ENCODE peak calls at places on chromosomes 12 and 14, in seven cellular contexts. O, C, B, J, V, K and W are unnamed samples.

GRCh38 chr12:25054783-25055144 is 105.9 kb upstream of the BCAT1 start:
- DNase-seq in K (no peak), B (no peak), C (no peak), V (no peak), J (peak), O (no peak), W (peak)

GRCh38 chr14:37453985-37454384 is 141.1 kb downstream of the FOXA1 start:
- DNase-seq in B (no peak), V (no peak), J (no peak), C (no peak), O (no peak), K (no peak), W (no peak)

GRCh38 chr14:36767603-36768281 is 106.1 kb downstream of the PAX9 start:
- DNase-seq in K (no peak), O (no peak), J (no peak), B (no peak), V (no peak), C (no peak), W (no peak)

GRCh38 chr14:67526676-67527459 is 6.2 kb upstream of the PLEKHH1 start:
- DNase-seq in B (no peak), K (no peak), C (peak), V (peak), J (no peak), O (peak), W (no peak)

GRCh38 chr12:91769736-91770135 is 375.9 kb downstream of the BTG1 start:
- DNase-seq in B (no peak), C (no peak), J (no peak), V (no peak), O (no peak), K (no peak), W (no peak)

GRCh38 chr14:100761481-100761880 is 34.8 kb downstream of the DLK1 start:
- DNase-seq in B (no peak), K (no peak), C (no peak), J (peak), V (peak), O (no peak), W (no peak)

GRCh38 chr12:67237231-67237630 is 31.9 kb upstream of the CAND1 start:
- DNase-seq in K (no peak), J (no peak), V (no peak), C (peak), B (no peak), O (no peak), W (no peak)

GRCh38 chr12:110005319-110005973 is 6.2 kb downstream of the ANKRD13A start:
- DNase-seq in K (no peak), B (no peak), V (no peak), O (no peak), C (no peak), J (no peak), W (no peak)

GRCh38 chr12:126069549-126070165 is 1004.4 kb downstream of the AACS start:
- DNase-seq in K (no peak), J (peak), B (no peak), O (peak), C (peak), V (peak), W (peak)

GRCh38 chr12:121568971-121569808 is 11.6 kb downstream of the KDM2B start:
- DNase-seq in C (no peak), J (no peak), V (no peak), B (peak), O (no peak), K (no peak), W (no peak)

GRCh38 chr14:20350280-20350679 is 6.8 kb downstream of the PARP2 start:
- DNase-seq in O (no peak), C (no peak), V (no peak), J (no peak), K (no peak), B (no peak), W (no peak)

GRCh38 chr14:64848239-64848638 is 31.5 kb downstream of the SPTB start:
- DNase-seq in O (no peak), K (no peak), J (no peak), B (no peak), C (no peak), V (no peak), W (peak)

GRCh38 chr12:109476807-109477184 is 304 bp downstream of the KCTD10 start:
- DNase-seq in J (no peak), K (no peak), B (no peak), C (no peak), O (no peak), V (no peak), W (no peak)

GRCh38 chr12:13772264-13772663 is 209.1 kb downstream of the GRIN2B start:
- DNase-seq in C (no peak), O (no peak), V (no peak), B (no peak), K (no peak), J (no peak), W (no peak)

GRCh38 chr12:75825686-75826085 is 205.9 kb downstream of the PHLDA1 start:
- DNase-seq in V (peak), O (no peak), B (no peak), C (no peak), K (no peak), J (peak), W (no peak)

GRCh38 chr12:69388371-69388770 is 28.8 kb downstream of the YEATS4 start:
- DNase-seq in C (no peak), B (no peak), K (no peak), V (peak), O (peak), J (peak), W (no peak)

GRCh38 chr14:106518054-106518943 is 991.9 kb downstream of the TMEM121 start:
- DNase-seq in B (peak), C (no peak), K (peak), V (no peak), O (no peak), J (no peak), W (peak)

GRCh38 chr12:22494319-22494718 is 50.0 kb downstream of the C2CD5 start:
- DNase-seq in J (no peak), C (no peak), B (no peak), O (no peak), K (no peak), V (no peak), W (no peak)

GRCh38 chr12:31322651-31323248 is 3.2 kb downstream of the SINHCAF start:
- DNase-seq in K (no peak), O (peak), B (no peak), V (no peak), J (no peak), C (no peak), W (no peak)

GRCh38 chr12:88844426-88844825 is 264.2 kb upstream of the KITLG start:
- DNase-seq in O (no peak), J (no peak), K (no peak), C (peak), B (no peak), V (no peak), W (no peak)

GRCh38 chr12:88810806-88811205 is 230.5 kb upstream of the KITLG start:
- DNase-seq in K (no peak), J (no peak), V (no peak), B (no peak), O (no peak), C (no peak), W (no peak)

GRCh38 chr12:31204995-31205582 is 120.9 kb downstream of the SINHCAF start:
- DNase-seq in J (peak), K (no peak), O (no peak), V (no peak), C (no peak), B (no peak), W (peak)

GRCh38 chr12:68432622-68433021 is 100.5 kb upstream of the MDM1 start:
- DNase-seq in B (no peak), J (no peak), C (no peak), O (no peak), V (no peak), K (no peak), W (no peak)

GRCh38 chr14:68403191-68403781 is 389.6 kb downstream of the ZFP36L1 start:
- DNase-seq in J (no peak), O (no peak), V (no peak), B (no peak), K (no peak), C (no peak), W (no peak)

GRCh38 chr12:124654666-124655316 is 87.4 kb upstream of the NCOR2 start:
- DNase-seq in V (no peak), C (no peak), B (peak), J (no peak), K (no peak), O (no peak), W (no peak)

GRCh38 chr14:71703477-71703876 is 228.8 kb upstream of the RGS6 start:
- DNase-seq in K (no peak), B (no peak), O (no peak), C (no peak), J (peak), V (no peak), W (no peak)

GRCh38 chr14:67335781-67336180 is 23.8 kb downstream of the ATP6V1D start:
- DNase-seq in K (no peak), V (peak), B (no peak), C (no peak), J (no peak), O (peak), W (peak)

GRCh38 chr12:122886851-122887816 is 8.8 kb downstream of the VPS37B start:
- DNase-seq in J (no peak), C (no peak), O (peak), K (no peak), V (peak), B (no peak), W (peak)

GRCh38 chr12:70722584-70723343 is 85.5 kb upstream of the PTPRB start:
- DNase-seq in J (no peak), B (no peak), V (no peak), O (no peak), K (no peak), C (no peak), W (no peak)

DNA sequence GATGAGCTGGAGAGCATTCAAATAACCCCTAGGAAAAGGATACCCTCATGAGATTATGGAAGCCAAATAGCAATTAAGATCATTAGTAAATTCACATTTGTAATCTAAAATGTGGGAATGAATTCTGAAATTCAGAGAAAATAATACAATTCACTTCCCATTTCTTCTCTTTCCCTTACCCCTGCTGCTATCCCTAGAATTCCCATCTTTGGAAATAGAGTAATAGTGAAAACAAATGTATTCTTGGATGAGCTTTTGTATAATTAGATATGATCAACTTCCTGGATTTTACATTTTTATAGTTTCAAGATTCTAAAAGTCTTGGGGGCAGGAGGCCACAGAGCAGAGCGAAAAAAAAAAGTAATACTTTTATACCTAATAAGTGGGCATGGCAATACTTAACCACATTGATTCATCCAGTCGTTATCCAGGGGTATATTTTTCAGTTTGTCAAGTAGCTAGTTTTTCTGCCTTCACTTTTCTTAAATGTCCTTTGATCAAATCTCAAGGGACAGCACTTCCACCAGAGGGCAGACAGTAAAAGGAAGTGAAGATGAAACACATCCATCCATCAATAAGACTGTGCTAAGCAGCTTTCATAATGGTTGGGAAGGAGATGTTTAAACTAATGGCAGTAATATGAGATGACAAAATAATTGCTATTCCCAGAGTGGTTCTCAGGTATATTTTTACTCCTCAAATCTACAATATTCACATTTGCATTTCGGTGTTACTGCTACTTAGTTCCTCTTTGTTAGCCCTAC is 401.3 kb downstream of the DIO2 start:
- DNase-seq in V (no peak), C (no peak), K (no peak), O (peak), B (no peak), J (no peak), W (no peak)
- TF ChIP-seq CTCF in V (no peak), C (peak), K (no peak), O (peak), B (no peak), J (peak), W (peak)

GRCh38 chr12:28192145-28192544 is 1.9 kb downstream of the CCDC91 start:
- DNase-seq in J (no peak), B (no peak), C (no peak), V (no peak), O (no peak), K (no peak), W (no peak)

GRCh38 chr12:28191018-28191595 is 851 bp downstream of the CCDC91 start:
- DNase-seq in O (no peak), B (no peak), K (no peak), J (peak), V (no peak), C (no peak), W (no peak)

GRCh38 chr12:28190321-28191017 is at the start of gene CCDC91:
- DNase-seq in J (peak), O (peak), B (peak), V (peak), K (peak), C (peak), W (peak)

GRCh38 chr12:28189774-28190320 is 409 bp upstream of the CCDC91 start:
- DNase-seq in B (no peak), O (peak), J (peak), K (no peak), C (no peak), V (no peak), W (no peak)

DNA sequence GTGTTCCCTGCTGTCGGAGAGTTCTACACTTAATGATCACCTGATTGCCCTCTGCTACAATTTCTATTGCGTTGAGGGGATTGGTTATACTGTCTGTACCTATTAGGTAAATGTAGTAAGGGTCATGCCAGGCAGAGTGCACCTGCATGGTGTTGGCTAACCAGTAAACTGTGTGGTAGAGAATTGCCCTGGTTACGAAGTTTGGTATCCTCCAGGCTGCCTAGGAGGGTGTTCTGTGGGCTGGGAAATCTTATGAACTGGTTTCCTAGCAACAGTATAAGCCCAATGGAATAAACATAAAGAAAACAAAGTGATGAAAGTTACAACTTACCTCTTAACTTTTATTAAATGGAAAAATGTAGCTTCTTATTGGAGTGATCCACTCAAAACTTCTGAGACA is 1.4 kb downstream of the CCDC91 start:
- DNase-seq in V (no peak), O (no peak), C (no peak), J (no peak), K (peak), B (no peak), W (no peak)
- TF ChIP-seq CTCF in V (no peak), O (no peak), C (no peak), J (no peak), K (no peak), B (no peak), W (no peak)

GRCh38 chr14:62185078-62185477 is 422.9 kb downstream of the SNAPC1 start:
- DNase-seq in K (no peak), B (no peak), C (no peak), V (no peak), O (no peak), J (no peak), W (no peak)

GRCh38 chr14:62181591-62181990 is 419.4 kb downstream of the SNAPC1 start:
- DNase-seq in K (no peak), B (no peak), J (peak), V (no peak), C (no peak), O (no peak), W (no peak)

GRCh38 chr14:62179367-62180018 is 417.3 kb downstream of the SNAPC1 start:
- DNase-seq in B (no peak), O (peak), V (peak), C (peak), K (no peak), J (peak), W (peak)
- TF ChIP-seq CTCF in B (peak), O (peak), V (peak), C (peak), K (no peak), J (peak), W (peak)

DNA sequence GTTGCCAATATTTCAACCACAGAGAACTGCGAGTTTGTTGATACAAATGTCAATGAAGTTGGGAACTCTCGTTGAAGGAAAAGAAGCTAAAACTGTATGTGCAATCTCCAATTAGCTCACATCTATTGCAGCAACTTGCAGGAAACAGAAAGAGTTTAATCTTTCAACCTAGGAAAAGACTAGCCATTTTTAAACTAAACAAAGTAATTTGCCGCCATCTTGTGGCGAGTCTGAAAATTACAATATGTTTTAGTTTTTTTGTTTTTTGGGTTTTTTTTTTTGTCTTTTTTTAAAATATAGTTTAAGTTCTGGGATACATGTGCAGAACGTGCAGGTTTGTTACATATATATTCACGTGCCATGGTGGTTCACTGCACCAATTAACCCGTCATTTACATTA is 131.2 kb upstream of the FOXG1 start:
- DNase-seq in B (no peak), C (no peak), J (no peak), O (peak), V (peak), K (no peak), W (no peak)
- TF ChIP-seq CTCF in B (peak), C (peak), J (peak), O (peak), V (peak), K (peak), W (peak)

DNA sequence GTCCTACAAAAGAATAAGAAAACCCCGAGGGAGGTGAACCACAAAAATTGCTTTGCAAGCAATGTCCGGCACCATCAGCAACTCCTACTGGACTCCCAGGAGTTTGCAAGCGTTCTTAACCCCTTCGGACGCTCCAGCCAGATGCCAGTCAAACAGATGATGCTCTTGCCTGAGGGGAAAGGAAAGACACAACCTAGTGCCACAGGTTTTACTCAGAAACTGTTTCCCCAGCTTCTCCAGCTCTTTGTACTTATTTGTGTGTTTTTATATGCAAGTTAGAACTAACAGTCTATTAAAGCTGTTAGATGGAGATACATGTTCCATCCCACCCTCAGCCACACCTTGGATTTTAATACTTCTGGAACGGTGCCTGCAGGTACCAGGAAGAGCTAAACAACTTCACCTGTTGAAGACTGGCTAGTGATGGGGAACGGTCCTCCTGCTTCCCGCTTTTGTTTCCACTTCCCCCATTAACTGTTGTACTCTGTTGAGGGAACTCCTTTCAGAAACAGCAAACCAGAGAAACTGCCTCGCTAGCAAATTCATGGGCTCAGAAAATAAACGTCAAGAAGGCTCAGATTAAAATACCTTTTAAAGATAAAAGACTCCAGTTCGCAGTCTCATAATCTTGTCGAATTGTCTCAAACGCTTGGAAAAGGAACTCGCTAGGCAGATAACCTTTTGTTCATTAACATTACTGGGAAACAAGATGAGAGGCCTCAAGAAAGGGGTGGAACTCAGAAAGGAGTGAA is 1.1 kb upstream of the FERMT2 start:
- DNase-seq in O (peak), C (peak), K (no peak), B (no peak), J (peak), V (peak), W (no peak)
- TF ChIP-seq CTCF in O (peak), C (peak), K (no peak), B (peak), J (peak), V (peak), W (no peak)

DNA sequence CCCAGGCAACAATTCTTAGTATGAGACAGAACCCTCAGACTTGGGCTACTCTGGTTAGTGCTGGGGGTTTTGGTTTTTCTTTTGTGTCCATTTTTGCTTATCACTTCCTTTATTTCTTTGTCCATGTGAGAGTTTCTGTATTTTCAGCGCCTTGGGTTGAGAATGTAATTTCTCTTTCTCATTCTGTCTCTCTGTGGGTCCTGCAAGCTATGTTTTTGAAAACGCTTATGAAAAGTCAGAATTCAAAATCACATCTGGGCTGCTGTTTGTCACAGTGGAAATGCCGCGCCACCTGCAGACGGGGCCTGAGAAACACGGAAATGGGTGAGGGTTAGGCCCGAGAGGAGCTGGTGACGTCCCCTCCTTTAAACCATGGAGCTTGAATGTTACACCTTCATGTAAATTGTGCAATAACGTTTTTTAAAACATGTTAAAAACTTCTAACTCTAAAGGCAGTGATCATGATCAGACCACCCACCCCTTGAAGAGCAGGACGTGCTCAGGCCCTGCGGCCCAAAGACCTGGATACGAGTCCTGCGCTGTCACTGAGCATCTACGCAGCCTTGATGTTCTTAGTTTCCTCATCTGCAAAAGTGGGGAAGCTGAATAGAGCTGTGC is 26.1 kb downstream of the JDP2 start:
- DNase-seq in V (no peak), O (no peak), B (no peak), J (no peak), K (no peak), C (no peak), W (peak)
- TF ChIP-seq CTCF in V (no peak), O (no peak), B (no peak), J (no peak), K (peak), C (peak), W (peak)